ENCODE peak calls at places on chromosome 19, in eight cellular contexts. Y is WTC11, R is Peyer's patch, O is head of caudate nucleus, M is immature natural killer cell, L is smooth muscle cell of the brain vasculature, K is brain microvascular endothelial cell, T is progenitor cell of endocrine pancreas. D is an unnamed sample.

GRCh38 chr19:21767065-21767800 is at the start of gene ZNF100:
- DNase-seq in M (peak), T (peak), R (peak), K (peak), L (peak), O (peak), Y (peak), D (peak)

GRCh38 chr19:17450264-17451075 is 2.0 kb upstream of the TMEM221 start:
- DNase-seq in Y (no peak), K (no peak), T (no peak), O (no peak), L (no peak), R (no peak), M (no peak), D (no peak)

GRCh38 chr19:53311044-53311443 is 22.5 kb upstream of the ZNF845 start:
- DNase-seq in R (no peak), O (no peak), T (no peak), K (no peak), L (no peak), Y (no peak), M (no peak), D (no peak)

GRCh38 chr19:5048727-5049553 is 80.0 kb downstream of the KDM4B start:
- DNase-seq in O (no peak), K (peak), L (no peak), M (no peak), R (no peak), T (no peak), Y (no peak), D (no peak)

GRCh38 chr19:39413269-39413902 is 917 bp downstream of the PLEKHG2 start:
- DNase-seq in R (peak), Y (peak), M (no peak), K (no peak), L (no peak), T (peak), O (no peak), D (peak)

GRCh38 chr19:18093439-18094161 is 4.0 kb upstream of the MAST3 start:
- DNase-seq in Y (no peak), R (no peak), O (no peak), M (no peak), T (no peak), K (peak), L (no peak), D (no peak)

GRCh38 chr19:13366529-13367143 is 139.6 kb downstream of the CACNA1A start:
- DNase-seq in Y (peak), R (no peak), L (no peak), T (no peak), O (no peak), K (no peak), M (no peak), D (no peak)

GRCh38 chr19:15449620-15450527 is at the start of gene WIZ:
- DNase-seq in T (peak), M (peak), L (peak), O (peak), K (peak), Y (peak), R (peak), D (peak)

GRCh38 chr19:1131718-1132552 is 28.1 kb downstream of the GPX4 start:
- DNase-seq in L (peak), O (peak), K (peak), Y (peak), T (no peak), M (peak), R (peak), D (peak)

GRCh38 chr19:17762505-17763229 is 11.4 kb downstream of the FCHO1 start:
- DNase-seq in T (no peak), R (no peak), M (no peak), O (peak), K (peak), Y (peak), L (no peak), D (no peak)

GRCh38 chr19:57105976-57106610 is 13.7 kb upstream of the USP29 start:
- DNase-seq in O (no peak), K (no peak), M (no peak), R (no peak), T (no peak), Y (no peak), L (no peak), D (no peak)

GRCh38 chr19:23762884-23763711 is 4.4 kb upstream of the ZNF681 start:
- DNase-seq in O (peak), L (no peak), Y (peak), M (peak), T (peak), K (peak), R (peak), D (peak)

GRCh38 chr19:17777840-17778620 is 16.9 kb upstream of the B3GNT3 start:
- DNase-seq in K (peak), O (no peak), Y (peak), L (no peak), T (no peak), M (peak), R (peak), D (no peak)

GRCh38 chr19:44846455-44847143 is 502 bp downstream of the NECTIN2 start:
- DNase-seq in R (no peak), O (no peak), L (no peak), K (peak), Y (peak), T (peak), M (no peak), D (peak)

GRCh38 chr19:24046550-24046949 is 40.4 kb upstream of the ZNF254 start:
- DNase-seq in L (no peak), K (no peak), M (no peak), T (no peak), Y (no peak), O (no peak), R (no peak), D (no peak)

GRCh38 chr19:52535831-52536800 is 8.6 kb downstream of the ZNF808 start:
- DNase-seq in L (peak), Y (peak), R (peak), M (peak), O (peak), T (peak), K (peak), D (peak)

GRCh38 chr19:52507266-52507665 is 20.2 kb upstream of the ZNF808 start:
- DNase-seq in M (no peak), K (no peak), Y (no peak), L (no peak), O (peak), R (no peak), T (no peak), D (no peak)

GRCh38 chr19:46073268-46073922 is 32.6 kb upstream of the IGFL4 start:
- DNase-seq in R (no peak), L (no peak), O (no peak), Y (no peak), T (no peak), M (no peak), K (no peak), D (no peak)